ENCODE peak calls at places on chromosomes 4 and X, in nine cellular contexts. J is heart right ventricle; O is AG04449; C is AG08396; K is T follicular helper cell; Z is CD8-positive, alpha-beta T cell; F is iPS DF 6.9; E is astrocyte of the spinal cord; H is head of caudate nucleus. R is an unnamed sample.

GRCh38 chr4:3729188-3729884 is 36.8 kb upstream of the ADRA2C start:
- DNase-seq in K (no peak), C (peak; percentile 93), O (peak; percentile 17), E (no peak), Z (no peak), F (no peak), H (no peak), J (no peak), R (no peak)

GRCh38 chrX:111098874-111099273 is 2.9 kb downstream of the PAK3 start:
- DNase-seq in H (peak; percentile 64), E (peak; percentile 25), O (no peak), J (peak; percentile 23), Z (peak; percentile 38), C (peak; percentile 53), K (peak; percentile 57), F (peak; percentile 39), R (no peak)

GRCh38 chrX:103794117-103794516 is 17.5 kb downstream of the PLP1 start:
- DNase-seq in J (no peak), F (no peak), C (no peak), E (no peak), Z (no peak), H (no peak), O (no peak), K (no peak), R (no peak)

GRCh38 chr4:82519776-82520175 is 42.0 kb downstream of the TMEM150C start:
- DNase-seq in J (no peak), E (peak; percentile 15), H (no peak), F (no peak), C (no peak), K (no peak), O (no peak), Z (no peak), R (peak; percentile 6)

GRCh38 chr4:152106113-152106763 is 345.4 kb upstream of the GATB start:
- DNase-seq in O (peak; percentile 78), Z (no peak), H (peak; percentile 80), C (peak; percentile 83), J (peak; percentile 44), K (no peak), F (no peak), E (peak; percentile 96), R (peak; percentile 99)

GRCh38 chrX:132876509-132876837 is 82.0 kb downstream of the HS6ST2 start:
- DNase-seq in F (no peak), H (no peak), J (no peak), C (no peak), O (no peak), K (no peak), Z (no peak), E (no peak), R (peak; percentile 11)

GRCh38 chrX:71999535-71999934 is 88.9 kb downstream of the NHSL2 start:
- DNase-seq in K (no peak), E (no peak), H (no peak), C (no peak), Z (no peak), F (no peak), O (no peak), J (no peak), R (no peak)

GRCh38 chrX:43557792-43558191 is 98.3 kb upstream of the MAOA start:
- DNase-seq in F (peak; percentile 22), K (peak; percentile 47), J (peak; percentile 8), O (no peak), Z (peak; percentile 35), H (peak; percentile 59), E (peak; percentile 57), C (peak; percentile 62), R (peak; percentile 54)

GRCh38 chrX:11589573-11590110 is 76.1 kb downstream of the ARHGAP6 start:
- DNase-seq in H (no peak), K (no peak), C (no peak), Z (no peak), E (no peak), J (no peak), O (no peak), F (no peak), R (peak; percentile 46)

GRCh38 chrX:120512627-120513026 is 43.5 kb upstream of the LAMP2 start:
- DNase-seq in O (no peak), Z (no peak), C (no peak), H (no peak), F (no peak), J (no peak), E (no peak), K (no peak), R (no peak)

GRCh38 chr4:127832585-127832984 is 48.1 kb upstream of the PLK4 start:
- DNase-seq in O (no peak), E (no peak), Z (no peak), J (no peak), H (no peak), K (no peak), F (no peak), C (no peak), R (no peak)

GRCh38 chr4:5921578-5921977 is 28.7 kb upstream of the CRMP1 start:
- DNase-seq in F (no peak), C (no peak), O (no peak), E (no peak), Z (no peak), H (peak; percentile 66), J (no peak), K (no peak), R (no peak)

GRCh38 chr4:138439143-138439581 is 197.0 kb upstream of the SLC7A11 start:
- DNase-seq in K (no peak), F (no peak), O (no peak), C (no peak), E (peak; percentile 27), J (no peak), Z (no peak), H (no peak), R (no peak)

GRCh38 chr4:113394730-113395530 is 345.5 kb downstream of the ANK2 start:
- DNase-seq in E (peak; percentile 88), H (peak; percentile 71), Z (peak; percentile 20), F (peak; percentile 70), C (peak; percentile 38), O (peak; percentile 46), K (peak; percentile 16), J (no peak), R (peak; percentile 86)

GRCh38 chrX:118824173-118824782 is 654 bp downstream of the ZCCHC12 start:
- DNase-seq in H (no peak), Z (no peak), F (no peak), O (no peak), K (no peak), J (no peak), C (no peak), E (no peak), R (no peak)

GRCh38 chr4:165556383-165556782 is 177.6 kb downstream of the CPE start:
- DNase-seq in K (no peak), O (no peak), Z (no peak), E (no peak), J (no peak), C (no peak), F (no peak), H (no peak), R (no peak)

GRCh38 chrX:65034641-65035450 is 58.6 kb upstream of the ZC4H2 start:
- DNase-seq in H (peak; percentile 84), C (peak; percentile 93), O (no peak), E (peak; percentile 50), K (peak; percentile 72), J (peak; percentile 75), Z (peak; percentile 70), F (peak; percentile 54), R (peak; percentile 82)

GRCh38 chrX:143837444-143837843 is 46.4 kb upstream of the UBE2NL start:
- DNase-seq in E (no peak), F (no peak), C (no peak), K (no peak), Z (no peak), O (no peak), J (no peak), H (no peak), R (no peak)

GRCh38 chr4:36351082-36351666 is 69.8 kb downstream of the DTHD1 start:
- DNase-seq in K (peak; percentile 59), C (peak; percentile 7), Z (peak; percentile 63), J (peak; percentile 29), F (peak; percentile 11), O (no peak), H (peak; percentile 85), E (peak; percentile 55), R (peak; percentile 36)

GRCh38 chrX:135327299-135327698 is 18.0 kb downstream of the ETDC start:
- DNase-seq in H (no peak), Z (no peak), C (peak; percentile 76), J (no peak), O (peak; percentile 59), K (no peak), F (no peak), E (peak; percentile 86), R (peak; percentile 61)

GRCh38 chr4:119310826-119311225 is 11.1 kb downstream of the FABP2 start:
- DNase-seq in Z (no peak), C (no peak), J (no peak), O (no peak), E (peak; percentile 58), H (no peak), F (no peak), K (no peak), R (no peak)

GRCh38 chrX:23803931-23804381 is 21.0 kb downstream of the SAT1 start:
- DNase-seq in O (no peak), H (no peak), E (peak; percentile 71), F (no peak), C (no peak), Z (no peak), J (peak; percentile 32), K (no peak), R (peak; percentile 75)

GRCh38 chr4:25532579-25532978 is 123.1 kb upstream of the SLC34A2 start:
- DNase-seq in F (no peak), J (no peak), E (no peak), H (no peak), K (no peak), C (no peak), O (no peak), Z (no peak), R (no peak)

GRCh38 chrX:69991685-69992084 is 58.1 kb downstream of the AWAT2 start:
- DNase-seq in K (no peak), O (no peak), Z (no peak), H (no peak), E (no peak), C (no peak), J (no peak), F (no peak), R (no peak)

GRCh38 chr4:22356996-22357596 is 158.8 kb downstream of the ADGRA3 start:
- DNase-seq in K (no peak), H (peak; percentile 15), O (no peak), Z (no peak), F (no peak), C (peak; percentile 12), J (no peak), E (peak; percentile 37), R (peak; percentile 15)

GRCh38 chr4:2363056-2363719 is 55.3 kb downstream of the ZFYVE28 start:
- DNase-seq in Z (no peak), C (no peak), F (no peak), E (no peak), J (no peak), O (no peak), K (no peak), H (no peak), R (no peak)

GRCh38 chrX:17738002-17738713 is 865 bp downstream of the SCML1 start:
- DNase-seq in J (peak; percentile 17), E (peak; percentile 32), H (peak; percentile 30), C (no peak), O (no peak), F (no peak), Z (peak; percentile 2), K (peak; percentile 46), R (peak; percentile 51)

GRCh38 chrX:1392376-1393130 is 640 bp upstream of the SLC25A6 start:
- DNase-seq in C (peak; percentile 73), K (no peak), H (peak; percentile 77), E (peak; percentile 75), Z (no peak), F (no peak), J (peak; percentile 75), O (no peak), R (peak; percentile 78)

GRCh38 chr4:76377481-76377901 is 43.5 kb downstream of the CCDC158 start:
- DNase-seq in K (no peak), E (no peak), J (no peak), C (no peak), H (no peak), Z (no peak), O (no peak), F (no peak), R (peak; percentile 20)

GRCh38 chr4:4394644-4395043 is 7.7 kb downstream of the NSG1 start:
- DNase-seq in J (no peak), K (no peak), Z (no peak), C (no peak), F (no peak), O (no peak), E (peak; percentile 28), H (no peak), R (peak; percentile 72)

GRCh38 chrX:119690921-119691716 is 1.8 kb downstream of the SEPTIN6 start:
- DNase-seq in K (peak; percentile 56), O (no peak), H (no peak), J (no peak), C (no peak), E (no peak), F (no peak), Z (no peak), R (peak; percentile 90)

R was measured in mesenchymal stem cell.